ENCODE peak calls at places on chromosomes 6 and 20, in five cellular contexts. H is NB4, V is Peyer's patch, Y is A549, C is body of pancreas. M is an unnamed sample.
A peak's percentile ranks its signal among the peaks of the same experiment; 100 is the strongest.

GRCh38 chr20:43459022-43459942 is 1.6 kb downstream of the SRSF6 start:
- DNase-seq in H (peak; percentile 39), V (no peak), Y (peak; percentile 45), C (peak; percentile 16), M (no peak)

GRCh38 chr6:156552849-156553248 is 224.3 kb upstream of the ARID1B start:
- DNase-seq in H (no peak), V (no peak), Y (no peak), C (no peak), M (peak; percentile 42)

GRCh38 chr6:50850223-50850751 is 31.6 kb downstream of the TFAP2B start:
- DNase-seq in H (no peak), V (no peak), Y (no peak), C (peak; percentile 54), M (no peak)

GRCh38 chr6:57162516-57162915 is 9.6 kb upstream of the BAG2 start:
- DNase-seq in H (no peak), V (no peak), Y (no peak), C (no peak), M (no peak)

GRCh38 chr20:32018269-32019155 is 8.3 kb downstream of the CCM2L start:
- DNase-seq in H (peak; percentile 40), V (peak; percentile 81), Y (peak; percentile 44), C (peak; percentile 89), M (peak; percentile 86)

GRCh38 chr20:48620486-48621255 is 207.1 kb downstream of the PREX1 start:
- DNase-seq in H (peak; percentile 88), V (peak; percentile 91), Y (peak; percentile 84), C (peak; percentile 92), M (peak; percentile 91)

GRCh38 chr20:57753332-57754164 is 43.7 kb upstream of the PMEPA1 start:
- DNase-seq in H (no peak), V (no peak), Y (no peak), C (no peak), M (peak; percentile 66)

GRCh38 chr6:114260810-114261209 is 82.0 kb downstream of the HS3ST5 start:
- DNase-seq in H (no peak), V (no peak), Y (no peak), C (no peak), M (no peak)

GRCh38 chr6:169975701-169976100 is 224.3 kb downstream of the ERMARD start:
- DNase-seq in H (no peak), V (no peak), Y (no peak), C (peak; percentile 0), M (peak; percentile 21)

GRCh38 chr20:17505664-17506517 is 25.3 kb downstream of the BFSP1 start:
- DNase-seq in H (peak; percentile 69), V (no peak), Y (no peak), C (no peak), M (no peak)

GRCh38 chr6:107653183-107653580 is 163.3 kb downstream of the SOBP start:
- DNase-seq in H (no peak), V (no peak), Y (no peak), C (no peak), M (no peak)

GRCh38 chr6:151160869-151161268 is 78.9 kb upstream of the AKAP12 start:
- DNase-seq in H (no peak), V (no peak), Y (peak; percentile 17), C (peak; percentile 51), M (no peak)

GRCh38 chr6:130676077-130676772 is 151.0 kb upstream of the SMLR1 start:
- DNase-seq in H (no peak), V (no peak), Y (no peak), C (peak; percentile 17), M (no peak)

GRCh38 chr20:10505320-10506226 is 70.5 kb downstream of the SLX4IP start:
- DNase-seq in H (peak; percentile 96), V (no peak), Y (no peak), C (no peak), M (no peak)

GRCh38 chr6:155472886-155473285 is 17.2 kb upstream of the NOX3 start:
- DNase-seq in H (peak; percentile 7), V (no peak), Y (no peak), C (no peak), M (no peak)

GRCh38 chr20:13870349-13870748 is 85.5 kb downstream of the NDUFAF5 start:
- DNase-seq in H (peak; percentile 30), V (no peak), Y (no peak), C (no peak), M (no peak)

GRCh38 chr20:43939762-43940121 is 25.1 kb downstream of the TOX2 start:
- DNase-seq in H (no peak), V (peak; percentile 4), Y (no peak), C (no peak), M (no peak)

GRCh38 chr6:75488026-75488425 is 5.6 kb downstream of the FILIP1 start:
- DNase-seq in H (no peak), V (no peak), Y (no peak), C (no peak), M (no peak)

GRCh38 chr20:44997171-44997570 is 30.9 kb downstream of the STK4 start:
- DNase-seq in H (no peak), V (no peak), Y (no peak), C (no peak), M (no peak)

GRCh38 chr6:20998748-20999448 is 464.6 kb downstream of the CDKAL1 start:
- DNase-seq in H (no peak), V (no peak), Y (no peak), C (no peak), M (no peak)

GRCh38 chr20:13139459-13140150 is 81.5 kb upstream of the ISM1 start:
- DNase-seq in H (no peak), V (no peak), Y (no peak), C (no peak), M (no peak)

GRCh38 chr20:41476013-41476441 is 109.4 kb upstream of the EMILIN3 start:
- DNase-seq in H (no peak), V (no peak), Y (peak; percentile 42), C (peak; percentile 82), M (no peak)

GRCh38 chr6:34231566-34232336 is 4.9 kb upstream of the HMGA1 start:
- DNase-seq in H (no peak), V (no peak), Y (no peak), C (no peak), M (peak; percentile 34)

GRCh38 chr6:81938991-81939773 is 186.7 kb upstream of the TENT5A start:
- DNase-seq in H (no peak), V (no peak), Y (no peak), C (no peak), M (no peak)

DNA sequence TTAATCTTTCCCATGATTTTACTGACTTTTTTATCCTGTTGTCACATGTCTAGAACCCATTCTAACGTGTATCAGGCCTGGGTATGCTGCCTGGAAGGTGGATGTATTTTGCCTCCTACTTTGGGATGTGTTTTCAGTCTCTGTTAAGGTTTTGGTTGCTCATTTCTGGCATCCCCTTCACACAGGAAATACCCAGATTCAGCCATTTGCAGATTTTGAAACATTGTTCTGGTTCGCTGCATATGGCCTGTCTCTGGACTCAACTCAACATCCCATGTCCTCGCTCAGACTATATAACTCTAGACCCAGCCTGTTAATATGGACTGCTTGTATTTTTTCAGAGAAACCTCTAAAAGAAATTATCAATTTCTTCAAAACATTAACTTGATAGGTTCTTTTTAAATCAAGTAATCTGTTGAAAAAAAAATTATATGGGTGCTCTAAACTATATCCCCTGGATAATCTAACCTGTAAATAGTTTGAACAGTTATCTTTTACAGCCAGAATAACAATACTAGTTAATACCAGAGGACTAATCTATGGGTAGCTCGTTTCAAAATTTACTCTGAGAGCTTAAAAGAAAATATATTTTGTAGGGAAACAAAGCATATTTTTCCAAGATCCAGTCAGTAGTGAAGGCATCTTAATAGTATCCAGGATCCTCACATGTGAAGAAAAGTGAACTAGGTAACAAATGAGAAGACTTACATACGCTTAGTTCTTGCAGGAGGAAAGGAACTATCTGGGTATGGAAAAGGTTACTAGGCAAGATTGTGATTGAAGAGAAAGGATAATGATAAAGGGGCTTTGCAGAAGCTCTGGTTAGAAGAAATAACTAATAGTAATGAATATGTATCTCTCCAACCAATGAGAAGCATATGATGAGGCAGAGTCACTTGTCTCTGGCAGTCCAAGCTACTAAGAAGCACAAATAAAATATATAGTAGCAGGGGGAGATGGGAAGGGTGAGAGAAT is 23.4 kb upstream of the HLA-DQB1 start:
- DNase-seq in H (no peak), V (no peak), Y (no peak), C (no peak), M (no peak)
- TF ChIP-seq POLR2A in H (no peak), V (no peak), Y (no peak), C (no peak), M (peak; percentile 58)

DNA sequence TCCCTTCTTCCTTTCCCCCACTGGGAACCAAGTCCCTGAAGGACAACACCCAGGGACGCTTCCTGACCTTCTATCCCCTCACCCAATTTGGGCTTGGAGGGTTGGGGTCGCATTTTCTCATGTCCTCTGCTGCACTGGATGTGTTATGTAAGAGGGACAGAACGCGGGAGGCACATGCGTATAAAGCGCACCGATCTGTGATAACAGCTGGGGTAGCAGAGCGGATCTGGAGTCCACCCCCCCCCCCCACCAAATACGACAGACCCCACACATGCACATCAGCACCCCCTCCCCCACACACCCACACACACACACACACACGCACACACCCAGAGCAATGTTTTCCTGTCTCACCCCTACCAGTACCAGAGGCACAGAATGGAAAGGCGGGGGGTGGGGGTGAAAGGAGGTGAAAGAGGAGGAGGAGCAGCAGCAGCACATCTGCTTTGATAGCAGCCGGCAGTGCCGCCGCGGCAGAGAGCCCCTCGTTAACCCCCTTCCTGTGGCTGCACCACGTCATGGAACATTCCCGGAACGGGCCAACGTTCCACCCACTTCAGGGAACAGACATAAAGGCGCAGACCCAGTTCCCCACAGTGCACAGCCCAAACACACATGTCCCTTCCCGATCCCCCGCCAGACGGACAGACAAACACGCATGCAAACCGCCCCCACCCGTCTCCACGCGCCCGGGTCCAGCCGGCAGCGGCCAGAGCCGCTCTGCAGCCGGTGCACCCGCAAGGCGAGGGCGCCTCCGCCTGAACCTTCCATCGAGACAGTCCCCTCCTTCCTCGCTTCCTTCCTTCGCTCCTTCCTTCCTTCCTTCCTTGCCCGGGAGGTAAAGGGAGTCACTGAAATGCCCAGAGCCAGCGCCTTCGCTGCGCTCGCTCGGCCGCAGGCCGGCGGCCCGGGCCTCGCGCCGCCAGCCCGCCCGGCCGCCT is 580 bp downstream of the HIVEP2 start:
- DNase-seq in H (peak; percentile 88), V (peak; percentile 81), Y (peak; percentile 69), C (peak; percentile 86), M (peak; percentile 95)
- TF ChIP-seq POLR2A in H (peak; percentile 42), V (peak; percentile 63), Y (no peak), C (peak; percentile 84), M (peak; percentile 68)

GRCh38 chr6:39227476-39227875 is 1.8 kb downstream of the KCNK5 start:
- DNase-seq in H (peak; percentile 30), V (no peak), Y (no peak), C (no peak), M (no peak)

GRCh38 chr6:39231386-39231785 is 2.1 kb upstream of the KCNK5 start:
- DNase-seq in H (no peak), V (no peak), Y (no peak), C (no peak), M (peak; percentile 41)

GRCh38 chr6:39228111-39228971 is 934 bp downstream of the KCNK5 start:
- DNase-seq in H (peak; percentile 54), V (no peak), Y (no peak), C (no peak), M (peak; percentile 74)

GRCh38 chr6:39226606-39227300 is 2.5 kb downstream of the KCNK5 start:
- DNase-seq in H (no peak), V (no peak), Y (no peak), C (peak; percentile 29), M (no peak)

GRCh38 chr6:39228992-39229767 is at the start of gene KCNK5:
- DNase-seq in H (peak; percentile 95), V (peak; percentile 95), Y (peak; percentile 70), C (peak; percentile 93), M (peak; percentile 95)
- TF ChIP-seq POLR2A in H (peak; percentile 76), V (peak; percentile 98), Y (peak; percentile 44), C (peak; percentile 69), M (no peak)

GRCh38 chr6:73653571-73654424 is at the start of gene SLC17A5:
- DNase-seq in H (peak; percentile 95), V (peak; percentile 97), Y (peak; percentile 89), C (peak; percentile 97), M (peak; percentile 98)
- TF ChIP-seq POLR2A in H (peak; percentile 58), V (peak; percentile 84), Y (peak; percentile 61), C (peak; percentile 67), M (peak; percentile 18)

GRCh38 chr6:30884521-30885480 is 482 bp downstream of the DDR1 start:
- DNase-seq in H (peak; percentile 28), V (peak; percentile 68), Y (no peak), C (peak; percentile 52), M (peak; percentile 83)
- TF ChIP-seq POLR2A in H (no peak), V (peak; percentile 4), Y (no peak), C (no peak), M (no peak)